ENCODE peak calls at places on chromosomes 2 and 18, in four cellular contexts. R is HepG2, Y is A549, O is GM12878. K is an unnamed sample.

GRCh38 chr18:9109523-9109922 is 7.0 kb downstream of the NDUFV2 start:
- DNase-seq in R (no peak), Y (no peak), O (no peak), K (no peak)

GRCh38 chr2:33210626-33211025 is 263.9 kb downstream of the LTBP1 start:
- DNase-seq in R (no peak), Y (peak; percentile 49), O (no peak), K (no peak)

GRCh38 chr2:219871396-219871795 is 244.0 kb downstream of the SLC4A3 start:
- DNase-seq in R (no peak), Y (no peak), O (no peak), K (no peak)

GRCh38 chr2:30334738-30335426 is 103.5 kb downstream of the LBH start:
- DNase-seq in R (no peak), Y (no peak), O (peak; percentile 40), K (no peak)

GRCh38 chr18:22434973-22435608 is 17.4 kb upstream of the CTAGE1 start:
- DNase-seq in R (no peak), Y (no peak), O (no peak), K (no peak)

GRCh38 chr2:47629501-47630460 is 153.2 kb upstream of the MSH6 start:
- DNase-seq in R (no peak), Y (no peak), O (no peak), K (no peak)

GRCh38 chr2:157302492-157303099 is 23.0 kb downstream of the ERMN start:
- DNase-seq in R (peak; percentile 56), Y (peak; percentile 31), O (peak; percentile 21), K (peak; percentile 76)

GRCh38 chr2:80102026-80102425 is 202.5 kb downstream of the LRRTM1 start:
- DNase-seq in R (no peak), Y (no peak), O (no peak), K (no peak)

GRCh38 chr2:106073608-106074406 is 120.3 kb downstream of the UXS1 start:
- DNase-seq in R (no peak), Y (no peak), O (no peak), K (no peak)

GRCh38 chr2:58734365-58734764 is 493.2 kb upstream of the FANCL start:
- DNase-seq in R (peak; percentile 35), Y (peak; percentile 6), O (no peak), K (peak; percentile 35)

GRCh38 chr18:12308386-12309100 is 502 bp downstream of the TUBB6 start:
- DNase-seq in R (peak; percentile 29), Y (peak; percentile 43), O (no peak), K (peak; percentile 86)

GRCh38 chr2:109494842-109495241 is 118.9 kb downstream of the SEPTIN10 start:
- DNase-seq in R (no peak), Y (no peak), O (no peak), K (no peak)

GRCh38 chr2:85753525-85754312 is at the start of gene ATOH8:
- DNase-seq in R (peak; percentile 67), Y (no peak), O (no peak), K (peak; percentile 53)

GRCh38 chr18:59220784-59221765 is 1.1 kb downstream of the GRP start:
- DNase-seq in R (no peak), Y (no peak), O (no peak), K (no peak)

GRCh38 chr2:144890828-144891227 is 370.9 kb upstream of the ZEB2 start:
- DNase-seq in R (no peak), Y (peak; percentile 2), O (no peak), K (peak; percentile 71)

GRCh38 chr2:225668606-225669266 is 269.2 kb downstream of the NYAP2 start:
- DNase-seq in R (peak; percentile 65), Y (peak; percentile 47), O (peak; percentile 12), K (peak; percentile 14)
- TF ChIP-seq CHD2 in R (no peak), Y (no peak), O (no peak), K (no peak)

GRCh38 chr2:168373468-168373867 is 82.6 kb upstream of the CERS6 start:
- DNase-seq in R (no peak), Y (no peak), O (no peak), K (no peak)

GRCh38 chr2:168365094-168365621 is 90.9 kb upstream of the CERS6 start:
- DNase-seq in R (no peak), Y (no peak), O (no peak), K (no peak)

GRCh38 chr2:168371273-168371992 is 84.6 kb upstream of the CERS6 start:
- DNase-seq in R (no peak), Y (no peak), O (no peak), K (no peak)

GRCh38 chr2:168363382-168364092 is 92.5 kb upstream of the CERS6 start:
- DNase-seq in R (no peak), Y (no peak), O (no peak), K (no peak)

DNA sequence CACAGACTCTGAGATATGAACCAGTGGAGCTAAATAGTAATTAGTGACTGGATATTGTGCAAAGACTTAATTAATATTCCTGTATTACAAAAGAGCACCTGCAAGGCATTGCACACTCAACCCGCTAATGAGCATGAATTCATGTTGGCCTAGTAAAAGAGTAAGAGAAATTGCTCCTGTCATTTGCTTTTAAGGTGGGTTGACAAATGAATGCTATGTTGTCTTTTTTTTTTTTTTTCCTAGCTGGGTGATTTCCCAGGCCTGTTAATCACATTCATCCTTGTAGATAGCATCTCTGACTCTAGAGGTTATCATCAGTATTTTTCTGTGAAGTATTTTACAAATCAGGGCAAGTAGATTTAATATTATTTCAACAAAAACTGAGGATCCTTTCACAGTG is 87.0 kb upstream of the CERS6 start:
- DNase-seq in R (no peak), Y (no peak), O (no peak), K (no peak)
- TF ChIP-seq JUNB in R (no peak), Y (no peak), O (no peak), K (no peak)

GRCh38 chr2:230129343-230129742 is 60.6 kb upstream of the SLC16A14 start:
- DNase-seq in R (peak; percentile 77), Y (no peak), O (no peak), K (no peak)

GRCh38 chr2:230124792-230125452 is 56.2 kb upstream of the SLC16A14 start:
- DNase-seq in R (no peak), Y (no peak), O (no peak), K (no peak)

GRCh38 chr2:230131366-230131765 is 62.6 kb upstream of the SLC16A14 start:
- DNase-seq in R (no peak), Y (no peak), O (no peak), K (no peak)

GRCh38 chr2:230130668-230131364 is 62.1 kb upstream of the SLC16A14 start:
- DNase-seq in R (peak; percentile 59), Y (no peak), O (no peak), K (no peak)

GRCh38 chr2:230128943-230129342 is 60.2 kb upstream of the SLC16A14 start:
- DNase-seq in R (no peak), Y (no peak), O (no peak), K (no peak)
- TF ChIP-seq CHD2 in R (no peak), Y (no peak), O (no peak), K (no peak)

GRCh38 chr2:112217854-112218253 is 37.0 kb downstream of the ZC3H8 start:
- DNase-seq in R (no peak), Y (no peak), O (no peak), K (no peak)

GRCh38 chr2:112220831-112221230 is 34.0 kb downstream of the ZC3H8 start:
- DNase-seq in R (no peak), Y (no peak), O (no peak), K (no peak)

GRCh38 chr2:112220186-112220585 is 34.7 kb downstream of the ZC3H8 start:
- DNase-seq in R (no peak), Y (no peak), O (no peak), K (no peak)

GRCh38 chr2:112216158-112216557 is 38.7 kb downstream of the ZC3H8 start:
- DNase-seq in R (peak; percentile 58), Y (no peak), O (no peak), K (no peak)
- TF ChIP-seq JUNB in R (no peak), Y (no peak), O (no peak), K (no peak)